ENCODE peak calls at places on chromosomes 2 and 18, in six cellular contexts. Z is epithelial cell of esophagus, E is choroid plexus epithelial cell, Y is OCI-M1, L is cardiac fibroblast, O is AG08395. W is an unnamed sample.

GRCh38 chr2:11248-11941 is 34.9 kb downstream of the FAM110C start:
- DNase-seq in O (no peak), E (peak), L (peak), Y (peak), Z (peak), W (no peak)

GRCh38 chr2:190277234-190278112 is 42.2 kb downstream of the HIBCH start:
- DNase-seq in O (peak), L (peak), E (peak), Z (peak), Y (peak), W (peak)

GRCh38 chr2:150320623-150321022 is 166.8 kb downstream of the RND3 start:
- DNase-seq in Y (no peak), L (no peak), Z (no peak), O (no peak), E (no peak), W (no peak)

GRCh38 chr18:57781128-57781463 is 22.0 kb downstream of the ATP8B1 start:
- DNase-seq in Y (no peak), L (no peak), Z (no peak), E (no peak), O (no peak), W (no peak)

GRCh38 chr2:237870126-237870525 is 10.7 kb downstream of the RAMP1 start:
- DNase-seq in Y (no peak), L (no peak), E (no peak), Z (no peak), O (no peak), W (no peak)

GRCh38 chr18:3012306-3012919 is 531 bp downstream of the LPIN2 start:
- DNase-seq in E (peak), Y (peak), O (peak), L (peak), Z (no peak), W (no peak)

GRCh38 chr2:59463401-59463800 is 1090.1 kb downstream of the BCL11A start:
- DNase-seq in L (no peak), Z (no peak), Y (no peak), O (no peak), E (no peak), W (no peak)

GRCh38 chr18:38751897-38752296 is 1186.3 kb upstream of the CELF4 start:
- DNase-seq in O (no peak), L (no peak), E (peak), Z (peak), Y (no peak), W (no peak)

GRCh38 chr2:171999604-172000469 is at the start of gene METAP1D:
- DNase-seq in O (peak), L (peak), Y (peak), E (peak), Z (peak), W (peak)

GRCh38 chr2:38296381-38296780 is 80.7 kb downstream of the ATL2 start:
- DNase-seq in L (no peak), Z (peak), O (no peak), E (no peak), Y (no peak), W (no peak)

GRCh38 chr2:206068207-206068606 is 17.8 kb downstream of the INO80D start:
- DNase-seq in L (no peak), Z (no peak), Y (no peak), E (no peak), O (no peak), W (no peak)

GRCh38 chr2:95323347-95324155 is 26.4 kb downstream of the KCNIP3 start:
- DNase-seq in Z (peak), E (peak), L (peak), Y (no peak), O (peak), W (no peak)

GRCh38 chr2:60880633-60880987 is 764 bp upstream of the REL start:
- DNase-seq in Y (peak), E (peak), O (no peak), L (no peak), Z (no peak), W (no peak)

GRCh38 chr2:189129971-189130370 is 49.6 kb downstream of the COL5A2 start:
- DNase-seq in O (peak), L (peak), Z (peak), Y (no peak), E (peak), W (no peak)

GRCh38 chr18:25247725-25248124 is 104.2 kb downstream of the ZNF521 start:
- DNase-seq in Z (no peak), O (peak), E (no peak), L (no peak), Y (no peak), W (no peak)

GRCh38 chr2:39127973-39128372 is 7.1 kb upstream of the SOS1 start:
- DNase-seq in Z (peak), Y (peak), O (peak), L (peak), E (no peak), W (peak)

GRCh38 chr2:101806123-101806522 is 108.6 kb downstream of the MAP4K4 start:
- DNase-seq in E (peak), O (peak), Y (no peak), L (peak), Z (peak), W (no peak)

GRCh38 chr2:227826019-227826521 is 12.4 kb downstream of the CCL20 start:
- DNase-seq in Z (peak), Y (no peak), E (no peak), L (no peak), O (no peak), W (no peak)

GRCh38 chr2:219681301-219682290 is 54.2 kb downstream of the SLC4A3 start:
- DNase-seq in Y (no peak), L (peak), E (peak), O (peak), Z (peak), W (peak)

GRCh38 chr18:23675896-23676295 is 13.2 kb upstream of the ANKRD29 start:
- DNase-seq in O (no peak), Z (no peak), E (no peak), L (no peak), Y (no peak), W (no peak)

GRCh38 chr2:4900242-4900641 is 791.9 kb upstream of the SOX11 start:
- DNase-seq in E (no peak), O (no peak), Y (no peak), L (no peak), Z (peak), W (no peak)

GRCh38 chr2:200899482-200899881 is 10.3 kb downstream of the NIF3L1 start:
- DNase-seq in L (no peak), E (no peak), O (no peak), Y (no peak), Z (no peak), W (no peak)

GRCh38 chr18:6785001-6785400 is 55.5 kb downstream of the ARHGAP28 start:
- DNase-seq in Z (no peak), O (peak), Y (no peak), L (peak), E (peak), W (no peak)